ENCODE peak calls at places on chromosomes 6 and 20, in six cellular contexts. One of them, this sample, is unnamed. For H3K4me1, the result is how much of the 10 kb centered on the place peaks cover.

GRCh38 chr6:1665214-1665613 is 55.5 kb downstream of the FOXC1 start:
- DNase-seq in A549: no peak
- DNase-seq in tibial nerve: no peak
- DNase-seq in transverse colon: no peak
- DNase-seq in GM12878: peak
- DNase-seq in ovary: no peak
- DNase-seq in this sample: no peak

GRCh38 chr20:1467355-1468116 is 887 bp upstream of the NSFL1C start:
- DNase-seq in ovary: no peak
- DNase-seq in transverse colon: peak
- DNase-seq in A549: no peak
- DNase-seq in GM12878: no peak
- DNase-seq in tibial nerve: peak
- DNase-seq in this sample: peak

GRCh38 chr6:149483849-149484635 is 772 bp downstream of the ZC3H12D start:
- DNase-seq in ovary: no peak
- DNase-seq in GM12878: no peak
- DNase-seq in tibial nerve: no peak
- DNase-seq in A549: no peak
- DNase-seq in transverse colon: no peak
- DNase-seq in this sample: no peak

GRCh38 chr20:31691646-31692275 is 30.9 kb downstream of the BCL2L1 start:
- DNase-seq in tibial nerve: no peak
- DNase-seq in A549: no peak
- DNase-seq in GM12878: no peak
- DNase-seq in transverse colon: no peak
- DNase-seq in ovary: no peak
- DNase-seq in this sample: no peak

GRCh38 chr6:125811259-125811658 is 20.5 kb downstream of the NCOA7 start:
- DNase-seq in ovary: no peak
- DNase-seq in transverse colon: no peak
- DNase-seq in GM12878: no peak
- DNase-seq in tibial nerve: no peak
- DNase-seq in A549: no peak
- DNase-seq in this sample: no peak

GRCh38 chr20:10177326-10177725 is 41.3 kb upstream of the SNAP25 start:
- DNase-seq in transverse colon: no peak
- DNase-seq in tibial nerve: no peak
- DNase-seq in A549: no peak
- DNase-seq in ovary: no peak
- DNase-seq in GM12878: no peak
- DNase-seq in this sample: no peak

GRCh38 chr6:54813901-54814300 is 32.7 kb upstream of the FAM83B start:
- DNase-seq in A549: no peak
- DNase-seq in GM12878: no peak
- DNase-seq in tibial nerve: no peak
- DNase-seq in ovary: no peak
- DNase-seq in transverse colon: no peak
- DNase-seq in this sample: no peak

GRCh38 chr6:42365021-42365420 is 86.7 kb downstream of the TRERF1 start:
- DNase-seq in GM12878: no peak
- DNase-seq in A549: no peak
- DNase-seq in transverse colon: no peak
- DNase-seq in ovary: no peak
- DNase-seq in tibial nerve: no peak
- DNase-seq in this sample: no peak

GRCh38 chr6:70280462-70280861 is 22.4 kb downstream of the COL9A1 start:
- DNase-seq in A549: no peak
- DNase-seq in transverse colon: peak
- DNase-seq in ovary: no peak
- DNase-seq in tibial nerve: no peak
- DNase-seq in GM12878: no peak
- DNase-seq in this sample: no peak

GRCh38 chr6:141580988-141581387 is 551.7 kb upstream of the GJE1 start:
- DNase-seq in transverse colon: no peak
- DNase-seq in GM12878: no peak
- DNase-seq in ovary: no peak
- DNase-seq in tibial nerve: no peak
- DNase-seq in A549: no peak
- DNase-seq in this sample: no peak

GRCh38 chr20:4468114-4468513 is 253.6 kb upstream of the PRND start:
- DNase-seq in A549: no peak
- DNase-seq in transverse colon: no peak
- DNase-seq in GM12878: no peak
- DNase-seq in ovary: no peak
- DNase-seq in tibial nerve: no peak
- DNase-seq in this sample: no peak

GRCh38 chr6:165646484-165646883 is 16.6 kb downstream of the PDE10A start:
- DNase-seq in transverse colon: no peak
- DNase-seq in ovary: no peak
- DNase-seq in A549: no peak
- DNase-seq in tibial nerve: no peak
- DNase-seq in GM12878: no peak
- DNase-seq in this sample: no peak

GRCh38 chr6:43962458-43962857 is 164.8 kb downstream of the MRPL14 start:
- DNase-seq in transverse colon: no peak
- DNase-seq in A549: no peak
- DNase-seq in tibial nerve: no peak
- DNase-seq in ovary: no peak
- DNase-seq in GM12878: no peak
- DNase-seq in this sample: no peak

GRCh38 chr20:47051936-47052566 is 157.4 kb downstream of the EYA2 start:
- DNase-seq in GM12878: no peak
- DNase-seq in A549: no peak
- DNase-seq in transverse colon: no peak
- DNase-seq in ovary: no peak
- DNase-seq in tibial nerve: no peak
- DNase-seq in this sample: no peak

GRCh38 chr20:1509237-1509636 is 18.0 kb upstream of the SIRPB2 start:
- DNase-seq in ovary: no peak
- DNase-seq in A549: peak
- DNase-seq in tibial nerve: no peak
- DNase-seq in GM12878: no peak
- DNase-seq in transverse colon: no peak
- DNase-seq in this sample: no peak

GRCh38 chr6:73079978-73080377 is 145.3 kb downstream of the KHDC1L start:
- DNase-seq in A549: no peak
- DNase-seq in ovary: no peak
- DNase-seq in transverse colon: no peak
- DNase-seq in GM12878: peak
- DNase-seq in tibial nerve: no peak
- DNase-seq in this sample: no peak

GRCh38 chr6:100673641-100674040 is 207.5 kb downstream of the ASCC3 start:
- DNase-seq in tibial nerve: no peak
- DNase-seq in transverse colon: no peak
- DNase-seq in A549: no peak
- DNase-seq in ovary: no peak
- DNase-seq in GM12878: no peak
- DNase-seq in this sample: no peak

GRCh38 chr6:28203201-28203600 is 21.9 kb upstream of the ZSCAN9 start:
- DNase-seq in A549: no peak
- DNase-seq in transverse colon: no peak
- DNase-seq in GM12878: no peak
- DNase-seq in ovary: no peak
- DNase-seq in tibial nerve: no peak
- DNase-seq in this sample: no peak

GRCh38 chr6:126530777-126531176 is 190.9 kb downstream of the CENPW start:
- DNase-seq in tibial nerve: no peak
- DNase-seq in ovary: no peak
- DNase-seq in transverse colon: no peak
- DNase-seq in A549: no peak
- DNase-seq in GM12878: no peak
- DNase-seq in this sample: no peak

GRCh38 chr20:35823147-35823546 is 51.3 kb downstream of the PHF20 start:
- DNase-seq in ovary: no peak
- DNase-seq in tibial nerve: no peak
- DNase-seq in transverse colon: no peak
- DNase-seq in GM12878: no peak
- DNase-seq in A549: no peak
- DNase-seq in this sample: no peak

GRCh38 chr20:3786126-3786484 is 435 bp downstream of the CENPB start:
- DNase-seq in transverse colon: peak
- DNase-seq in GM12878: no peak
- DNase-seq in A549: no peak
- DNase-seq in ovary: peak
- DNase-seq in tibial nerve: no peak
- DNase-seq in this sample: peak

DNA sequence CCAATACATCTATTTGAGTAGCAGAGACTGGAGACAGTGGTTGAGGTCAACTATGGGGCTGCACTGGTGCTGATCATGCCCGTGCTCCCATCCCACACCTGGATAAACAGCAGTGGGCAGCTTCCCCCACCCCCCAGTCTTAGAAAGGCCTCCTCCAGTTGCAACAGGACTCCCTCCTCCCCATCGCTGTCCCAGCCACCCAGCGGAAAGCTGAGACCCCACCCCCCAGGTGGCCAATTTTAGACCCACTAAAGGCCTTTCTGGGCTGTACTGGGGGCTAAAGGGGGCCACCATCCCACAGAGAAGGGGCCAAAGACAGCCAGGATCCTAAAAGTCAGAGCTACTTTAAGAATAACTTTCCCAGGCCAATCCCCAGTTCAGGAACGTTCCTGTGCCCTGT is 1.2 kb upstream of the SSTR4 start:
- DNase-seq in ovary: no peak
- DNase-seq in transverse colon: no peak
- DNase-seq in GM12878: no peak
- DNase-seq in A549: no peak
- DNase-seq in tibial nerve: no peak
- DNase-seq in this sample: no peak
- TF ChIP-seq EP300 in ovary: no peak
- TF ChIP-seq EP300 in transverse colon: no peak
- TF ChIP-seq EP300 in GM12878: no peak
- TF ChIP-seq EP300 in A549: no peak
- TF ChIP-seq EP300 in tibial nerve: no peak
- TF ChIP-seq EP300 in this sample: no peak

DNA sequence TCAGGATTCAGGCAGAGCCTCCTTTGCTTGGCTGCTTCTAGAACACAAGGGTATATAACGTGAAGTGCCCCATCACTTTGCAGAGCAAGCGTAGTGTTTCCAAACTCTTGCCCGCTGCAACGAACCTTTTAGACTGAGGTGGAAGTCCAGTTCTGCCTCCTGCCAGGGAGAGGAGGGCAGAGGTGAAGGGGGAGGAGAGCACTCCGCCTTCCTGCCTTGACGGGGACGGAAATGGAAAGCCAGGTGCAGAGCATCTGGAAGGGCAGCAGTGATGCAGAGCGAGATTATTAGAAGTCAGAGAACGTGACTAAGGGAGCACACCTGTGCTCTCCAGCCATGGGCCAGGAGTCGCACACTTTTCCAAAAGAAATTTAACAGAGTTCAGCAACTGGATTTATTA is 63.4 kb downstream of the RREB1 start:
- DNase-seq in A549: no peak
- DNase-seq in GM12878: no peak
- DNase-seq in ovary: no peak
- DNase-seq in tibial nerve: no peak
- DNase-seq in transverse colon: peak
- DNase-seq in this sample: peak
- H3K4me1 ChIP-seq in A549: under half
- H3K4me1 ChIP-seq in GM12878: under half
- H3K4me1 ChIP-seq in ovary: under half
- H3K4me1 ChIP-seq in tibial nerve: under half
- H3K4me1 ChIP-seq in transverse colon: half or more
- H3K4me1 ChIP-seq in this sample: half or more

GRCh38 chr6:143450453-143451362 is at the start of the genes ADAT2 and PEX3:
- DNase-seq in ovary: peak
- DNase-seq in transverse colon: peak
- DNase-seq in tibial nerve: peak
- DNase-seq in A549: peak
- DNase-seq in GM12878: peak
- DNase-seq in this sample: peak
- TF ChIP-seq POLR2A in ovary: peak
- TF ChIP-seq POLR2A in transverse colon: peak
- TF ChIP-seq POLR2A in tibial nerve: peak
- TF ChIP-seq POLR2A in A549: peak
- TF ChIP-seq POLR2A in GM12878: peak
- TF ChIP-seq POLR2A in this sample: peak

DNA sequence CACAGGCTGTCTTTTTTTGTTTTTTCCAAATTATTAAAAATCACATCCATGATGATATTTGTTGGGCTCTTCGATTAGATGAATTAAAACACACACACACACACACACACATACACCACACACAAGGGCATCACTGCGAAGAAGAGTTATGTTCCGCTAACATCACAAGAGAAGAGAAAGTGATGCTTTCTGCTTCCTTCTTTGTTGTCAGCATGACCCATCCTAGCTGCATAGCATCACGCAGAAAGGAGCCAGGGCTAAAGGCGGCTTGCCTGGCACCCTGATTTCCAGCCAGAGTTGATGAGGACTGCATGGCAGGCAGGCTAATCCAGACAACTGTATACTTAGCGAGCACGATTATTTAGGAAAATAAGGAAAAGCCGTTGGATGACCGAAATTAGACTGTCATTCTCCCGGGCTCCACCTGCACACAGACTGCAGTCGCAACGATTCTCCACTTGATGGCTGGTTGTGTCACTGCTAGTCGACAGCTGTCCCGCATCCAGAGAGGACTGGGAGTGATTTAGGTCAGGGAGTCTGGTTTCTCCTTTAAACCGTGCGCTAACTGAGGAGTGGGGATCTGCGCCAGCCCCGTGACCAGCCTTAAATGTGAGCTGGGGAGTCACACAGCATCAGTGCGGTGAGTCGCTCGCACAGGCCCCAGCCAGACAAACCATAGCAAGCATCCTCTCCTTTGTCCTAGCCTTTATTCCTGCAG is 70.6 kb upstream of the SOX4 start:
- DNase-seq in GM12878: no peak
- DNase-seq in tibial nerve: no peak
- DNase-seq in A549: peak
- DNase-seq in transverse colon: no peak
- DNase-seq in ovary: no peak
- DNase-seq in this sample: no peak
- TF ChIP-seq EP300 in GM12878: no peak
- TF ChIP-seq EP300 in tibial nerve: no peak
- TF ChIP-seq EP300 in A549: no peak
- TF ChIP-seq EP300 in transverse colon: no peak
- TF ChIP-seq EP300 in ovary: no peak
- TF ChIP-seq EP300 in this sample: no peak

GRCh38 chr6:30781362-30781696 is 37.0 kb upstream of the IER3 start:
- DNase-seq in ovary: no peak
- DNase-seq in tibial nerve: no peak
- DNase-seq in A549: no peak
- DNase-seq in GM12878: no peak
- DNase-seq in transverse colon: no peak
- DNase-seq in this sample: no peak
- H3K4me1 ChIP-seq in ovary: under half
- H3K4me1 ChIP-seq in tibial nerve: under half
- H3K4me1 ChIP-seq in A549: half or more
- H3K4me1 ChIP-seq in GM12878: under half
- H3K4me1 ChIP-seq in transverse colon: half or more
- H3K4me1 ChIP-seq in this sample: half or more

GRCh38 chr6:12162203-12162602 is 128.0 kb upstream of the EDN1 start:
- DNase-seq in transverse colon: no peak
- DNase-seq in A549: no peak
- DNase-seq in ovary: no peak
- DNase-seq in tibial nerve: no peak
- DNase-seq in GM12878: no peak
- DNase-seq in this sample: no peak
- TF ChIP-seq POLR2A in transverse colon: no peak
- TF ChIP-seq POLR2A in A549: no peak
- TF ChIP-seq POLR2A in ovary: no peak
- TF ChIP-seq POLR2A in tibial nerve: no peak
- TF ChIP-seq POLR2A in GM12878: no peak
- TF ChIP-seq POLR2A in this sample: no peak

GRCh38 chr20:57274846-57275245 is 8.4 kb upstream of the BMP7 start:
- DNase-seq in A549: no peak
- DNase-seq in ovary: no peak
- DNase-seq in transverse colon: no peak
- DNase-seq in tibial nerve: no peak
- DNase-seq in GM12878: no peak
- DNase-seq in this sample: no peak
- TF ChIP-seq EP300 in A549: no peak
- TF ChIP-seq EP300 in ovary: no peak
- TF ChIP-seq EP300 in transverse colon: no peak
- TF ChIP-seq EP300 in tibial nerve: no peak
- TF ChIP-seq EP300 in GM12878: no peak
- TF ChIP-seq EP300 in this sample: no peak